ENCODE peak calls at places on chromosome 12, in four cellular contexts. F is transverse colon; W is effector memory CD4-positive, alpha-beta T cell; M is RWPE1. B is an unnamed sample.

GRCh38 chr12:57235728-57236131 is 6.2 kb downstream of the SHMT2 start:
- DNase-seq in M (no peak), W (no peak), F (no peak), B (no peak)

GRCh38 chr12:64672925-64673409 is 62.7 kb downstream of the RASSF3 start:
- DNase-seq in F (peak; percentile 93), W (peak; percentile 59), M (no peak), B (no peak)

GRCh38 chr12:43292699-43293098 is 259.3 kb downstream of the ADAMTS20 start:
- DNase-seq in F (no peak), M (no peak), W (no peak), B (no peak)

GRCh38 chr12:121468451-121468850 is 68.5 kb downstream of the RNF34 start:
- DNase-seq in M (no peak), W (no peak), F (no peak), B (no peak)

GRCh38 chr12:106145539-106146447 is 7.0 kb upstream of the NUAK1 start:
- DNase-seq in M (no peak), F (peak; percentile 74), W (no peak), B (peak; percentile 34)

GRCh38 chr12:112239020-112239419 is 113.7 kb downstream of the TRAFD1 start:
- DNase-seq in M (no peak), W (no peak), F (no peak), B (no peak)

GRCh38 chr12:32139064-32139421 is 32.4 kb downstream of the BICD1 start:
- DNase-seq in F (peak; percentile 46), W (no peak), M (no peak), B (no peak)

GRCh38 chr12:75872762-75873161 is 158.8 kb downstream of the PHLDA1 start:
- DNase-seq in W (no peak), F (no peak), M (no peak), B (no peak)

GRCh38 chr12:8553088-8553627 is 12.5 kb upstream of the CLEC4E start:
- DNase-seq in M (no peak), F (no peak), W (no peak), B (no peak)

GRCh38 chr12:26628234-26628633 is 204.8 kb downstream of the ITPR2 start:
- DNase-seq in F (no peak), W (no peak), M (peak; percentile 8), B (no peak)

GRCh38 chr12:2354151-2354991 is 301.6 kb downstream of the CACNA1C start:
- DNase-seq in F (no peak), W (no peak), M (no peak), B (no peak)

GRCh38 chr12:124680863-124681778 is 113.7 kb upstream of the NCOR2 start:
- DNase-seq in M (peak; percentile 97), F (no peak), W (no peak), B (no peak)

GRCh38 chr12:76535170-76535569 is 24.4 kb downstream of the OSBPL8 start:
- DNase-seq in M (no peak), W (no peak), F (no peak), B (no peak)

GRCh38 chr12:89708793-89709156 is at the start of gene ATP2B1:
- DNase-seq in M (peak; percentile 74), W (peak; percentile 77), F (peak; percentile 92), B (peak; percentile 78)

GRCh38 chr12:46209165-46209564 is 59.7 kb downstream of the SLC38A1 start:
- DNase-seq in W (no peak), F (no peak), M (no peak), B (no peak)

GRCh38 chr12:20140751-20141150 is 227.6 kb upstream of the PDE3A start:
- DNase-seq in M (no peak), W (no peak), F (no peak), B (no peak)

GRCh38 chr12:89474615-89475014 is 50.0 kb downstream of the GALNT4 start:
- DNase-seq in F (no peak), M (no peak), W (no peak), B (no peak)

GRCh38 chr12:30696486-30696885 is 817 bp upstream of the IPO8 start:
- DNase-seq in F (no peak), W (no peak), M (no peak), B (no peak)

GRCh38 chr12:43847427-43847826 is 11.5 kb downstream of the TMEM117 start:
- DNase-seq in F (no peak), W (no peak), M (peak; percentile 61), B (no peak)

GRCh38 chr12:96774501-96775256 is 132.4 kb upstream of the NEDD1 start:
- DNase-seq in F (no peak), W (no peak), M (no peak), B (no peak)

GRCh38 chr12:67449591-67450052 is 180.5 kb downstream of the CAND1 start:
- DNase-seq in W (no peak), M (no peak), F (no peak), B (no peak)

GRCh38 chr12:24996820-24997219 is 47.9 kb upstream of the BCAT1 start:
- DNase-seq in M (no peak), W (no peak), F (no peak), B (no peak)

GRCh38 chr12:52324068-52324444 is 2.9 kb upstream of the KRT83 start:
- DNase-seq in M (no peak), W (no peak), F (no peak), B (no peak)

GRCh38 chr12:67052981-67053380 is 216.2 kb upstream of the CAND1 start:
- DNase-seq in M (no peak), W (no peak), F (no peak), B (no peak)

GRCh38 chr12:29428630-29429029 is 47.7 kb upstream of the ERGIC2 start:
- DNase-seq in W (no peak), F (no peak), M (peak; percentile 69), B (no peak)

GRCh38 chr12:62466018-62466595 is 519 bp upstream of the MON2 start:
- DNase-seq in W (peak; percentile 5), M (peak; percentile 19), F (peak; percentile 42), B (peak; percentile 8)

GRCh38 chr12:131911251-131911650 is 16.8 kb downstream of the ULK1 start:
- DNase-seq in F (no peak), W (no peak), M (no peak), B (no peak)

GRCh38 chr12:86666311-86666710 is 410.1 kb upstream of the MGAT4C start:
- DNase-seq in M (no peak), W (no peak), F (no peak), B (no peak)

GRCh38 chr12:466039-466438 is 6.3 kb downstream of the B4GALNT3 start:
- DNase-seq in M (no peak), F (peak; percentile 68), W (no peak), B (no peak)

GRCh38 chr12:91400249-91400648 is 217.6 kb upstream of the DCN start:
- DNase-seq in M (no peak), W (no peak), F (no peak), B (no peak)

GRCh38 chr12:90706036-90706435 is 248.9 kb downstream of the CCER1 start:
- DNase-seq in M (no peak), W (no peak), F (no peak), B (no peak)

GRCh38 chr12:1837541-1838206 is 17.3 kb downstream of the LRTM2 start:
- DNase-seq in F (no peak), M (no peak), W (no peak), B (no peak)

GRCh38 chr12:12901158-12901791 is 9.9 kb downstream of the GPRC5A start:
- DNase-seq in F (peak; percentile 61), W (no peak), M (peak; percentile 68), B (peak; percentile 19)

GRCh38 chr12:98154850-98155249 is 360.5 kb upstream of the TMPO start:
- DNase-seq in M (no peak), F (no peak), W (no peak), B (no peak)

GRCh38 chr12:120064054-120064940 is 52.3 kb downstream of the RAB35 start:
- DNase-seq in M (no peak), F (no peak), W (no peak), B (no peak)

GRCh38 chr12:21618566-21618965 is 13.9 kb upstream of the GYS2 start:
- DNase-seq in M (no peak), W (no peak), F (no peak), B (no peak)

GRCh38 chr12:5201554-5202243 is 158.0 kb downstream of the KCNA5 start:
- DNase-seq in W (no peak), F (no peak), M (no peak), B (no peak)

GRCh38 chr12:6535960-6536847 is 1.9 kb downstream of the GAPDH start:
- DNase-seq in F (no peak), M (no peak), W (no peak), B (no peak)
- H3K27ac ChIP-seq in F (peak overlapping the region; percentile 98), M (peak overlapping the region; percentile 95), W (peak overlapping the region; percentile 90), B (peak overlapping the region; percentile 99)

DNA sequence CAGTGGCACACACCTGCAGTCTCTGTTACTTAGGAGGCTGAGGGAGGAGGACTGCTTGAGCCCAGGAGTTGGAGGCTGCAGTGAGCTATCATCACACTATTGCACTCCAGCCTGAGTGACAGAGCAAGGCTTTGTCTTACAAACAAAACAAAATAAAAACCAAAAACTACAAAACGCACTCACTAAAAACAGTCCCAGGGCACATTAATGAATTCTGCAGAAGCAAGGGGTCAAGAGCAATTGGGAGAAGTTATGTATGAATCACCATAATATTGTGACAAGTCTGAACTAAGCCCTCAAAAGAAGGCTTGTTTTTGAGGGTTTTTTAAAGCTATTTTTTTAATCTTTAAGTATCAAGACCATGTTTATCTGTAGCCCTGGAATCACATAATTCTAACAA is 201.1 kb downstream of the MED13L start:
- DNase-seq in W (no peak), M (peak; percentile 7), F (no peak), B (no peak)
- H3K27ac ChIP-seq in W (no peak overlapping the region), M (no peak overlapping the region), F (no peak overlapping the region), B (no peak overlapping the region)

GRCh38 chr12:114990396-114990795 is 306.4 kb upstream of the TBX3 start:
- DNase-seq in M (no peak), F (no peak), W (no peak), B (no peak)

GRCh38 chr12:114986178-114986714 is 302.3 kb upstream of the TBX3 start:
- DNase-seq in W (no peak), F (no peak), M (no peak), B (no peak)

GRCh38 chr12:114982760-114983159 is 298.8 kb upstream of the TBX3 start:
- DNase-seq in W (no peak), F (no peak), M (peak; percentile 13), B (no peak)

GRCh38 chr12:114984641-114985041 is 300.7 kb upstream of the TBX3 start:
- DNase-seq in F (no peak), M (no peak), W (no peak), B (no peak)

GRCh38 chr12:114986849-114987248 is 302.9 kb upstream of the TBX3 start:
- DNase-seq in W (no peak), M (no peak), F (no peak), B (no peak)
- H3K27ac ChIP-seq in W (no peak overlapping the region), M (no peak overlapping the region), F (no peak overlapping the region), B (no peak overlapping the region)

GRCh38 chr12:47896633-47897032 is 8.2 kb downstream of the VDR start:
- DNase-seq in W (no peak), M (peak; percentile 75), F (peak; percentile 65), B (no peak)

GRCh38 chr12:47896022-47896421 is 8.8 kb downstream of the VDR start:
- DNase-seq in M (no peak), F (no peak), W (no peak), B (no peak)

GRCh38 chr12:47894068-47894467 is 10.7 kb downstream of the VDR start:
- DNase-seq in M (no peak), F (no peak), W (no peak), B (no peak)

GRCh38 chr12:47892819-47893218 is 12.0 kb downstream of the VDR start:
- DNase-seq in M (no peak), W (no peak), F (no peak), B (no peak)

GRCh38 chr12:47894652-47895051 is 10.1 kb downstream of the VDR start:
- DNase-seq in F (peak; percentile 66), M (no peak), W (no peak), B (no peak)
- H3K27ac ChIP-seq in F (peak overlapping the region; percentile 64), M (peak overlapping the region; percentile 40), W (no peak overlapping the region), B (no peak overlapping the region)

B was measured in caudate nucleus.